ENCODE peak calls at places on chromosomes 5 and 9, in four cellular contexts. One of them, this sample, is unnamed.

GRCh38 chr5:128378636-128379035 is 159.4 kb downstream of the FBN2 start:
- DNase-seq in GM12878: no peak
- DNase-seq in K562: no peak
- DNase-seq in HepG2: no peak
- DNase-seq in this sample: no peak

GRCh38 chr5:145776886-145777285 is 58.3 kb downstream of the PRELID2 start:
- DNase-seq in GM12878: no peak
- DNase-seq in HepG2: no peak
- DNase-seq in K562: no peak
- DNase-seq in this sample: no peak

GRCh38 chr5:170501361-170501760 is 2.5 kb upstream of the KCNIP1 start:
- DNase-seq in K562: no peak
- DNase-seq in HepG2: no peak
- DNase-seq in GM12878: no peak
- DNase-seq in this sample: no peak

GRCh38 chr5:145827275-145827674 is 7.9 kb downstream of the PRELID2 start:
- DNase-seq in K562: peak
- DNase-seq in HepG2: no peak
- DNase-seq in GM12878: no peak
- DNase-seq in this sample: no peak

GRCh38 chr5:125422342-125422741 is 675.9 kb upstream of the ZNF608 start:
- DNase-seq in K562: no peak
- DNase-seq in HepG2: no peak
- DNase-seq in GM12878: no peak
- DNase-seq in this sample: peak

GRCh38 chr9:15142903-15143534 is 164.0 kb downstream of the TTC39B start:
- DNase-seq in K562: peak
- DNase-seq in GM12878: no peak
- DNase-seq in HepG2: peak
- DNase-seq in this sample: no peak

GRCh38 chr5:55575815-55576583 is 41.2 kb upstream of the PLPP1 start:
- DNase-seq in HepG2: peak
- DNase-seq in K562: no peak
- DNase-seq in GM12878: no peak
- DNase-seq in this sample: no peak

GRCh38 chr9:93665128-93665565 is 88.8 kb downstream of the PHF2 start:
- DNase-seq in K562: no peak
- DNase-seq in HepG2: no peak
- DNase-seq in GM12878: no peak
- DNase-seq in this sample: peak

GRCh38 chr5:163401271-163401670 is 36.1 kb upstream of the CCNG1 start:
- DNase-seq in HepG2: no peak
- DNase-seq in GM12878: no peak
- DNase-seq in K562: no peak
- DNase-seq in this sample: no peak

GRCh38 chr5:42759456-42759855 is 2.8 kb downstream of the CCDC152 start:
- DNase-seq in GM12878: no peak
- DNase-seq in HepG2: no peak
- DNase-seq in K562: no peak
- DNase-seq in this sample: no peak

GRCh38 chr9:36584626-36585460 is 12.1 kb downstream of the MELK start:
- DNase-seq in K562: no peak
- DNase-seq in HepG2: no peak
- DNase-seq in GM12878: no peak
- DNase-seq in this sample: no peak

GRCh38 chr9:69811329-69811989 is 9.2 kb upstream of the CFAP95 start:
- DNase-seq in GM12878: no peak
- DNase-seq in K562: no peak
- DNase-seq in HepG2: no peak
- DNase-seq in this sample: no peak

GRCh38 chr5:88553926-88554325 is 285.3 kb upstream of the TMEM161B start:
- DNase-seq in GM12878: no peak
- DNase-seq in K562: no peak
- DNase-seq in HepG2: no peak
- DNase-seq in this sample: no peak

GRCh38 chr5:173247504-173247903 is 12.5 kb upstream of the NKX2-5 start:
- DNase-seq in GM12878: no peak
- DNase-seq in HepG2: no peak
- DNase-seq in K562: no peak
- DNase-seq in this sample: no peak

GRCh38 chr5:74490814-74491213 is 149.7 kb downstream of the ENC1 start:
- DNase-seq in HepG2: no peak
- DNase-seq in K562: no peak
- DNase-seq in GM12878: peak
- DNase-seq in this sample: no peak

GRCh38 chr5:65796269-65796668 is 74.3 kb downstream of the NLN start:
- DNase-seq in GM12878: no peak
- DNase-seq in K562: no peak
- DNase-seq in HepG2: no peak
- DNase-seq in this sample: no peak

GRCh38 chr5:56123531-56124243 is 109.4 kb downstream of the ANKRD55 start:
- DNase-seq in K562: peak
- DNase-seq in GM12878: no peak
- DNase-seq in HepG2: peak
- DNase-seq in this sample: peak

GRCh38 chr5:40681351-40682311 is 1.9 kb downstream of the PTGER4 start:
- DNase-seq in K562: no peak
- DNase-seq in GM12878: no peak
- DNase-seq in HepG2: no peak
- DNase-seq in this sample: peak

GRCh38 chr5:143036146-143036927 is 266.2 kb downstream of the ARHGAP26 start:
- DNase-seq in GM12878: no peak
- DNase-seq in HepG2: no peak
- DNase-seq in K562: no peak
- DNase-seq in this sample: no peak

GRCh38 chr5:122738088-122738487 is 36.8 kb upstream of the SNX2 start:
- DNase-seq in HepG2: no peak
- DNase-seq in K562: no peak
- DNase-seq in GM12878: no peak
- DNase-seq in this sample: no peak

GRCh38 chr9:134435527-134436355 is 109.5 kb downstream of the RXRA start:
- DNase-seq in K562: no peak
- DNase-seq in HepG2: no peak
- DNase-seq in GM12878: no peak
- DNase-seq in this sample: no peak

GRCh38 chr9:101028346-101029299 is at the start of gene PLPPR1:
- DNase-seq in HepG2: peak
- DNase-seq in GM12878: no peak
- DNase-seq in K562: no peak
- DNase-seq in this sample: peak

GRCh38 chr9:90909225-90909624 is 107.6 kb downstream of the SYK start:
- DNase-seq in GM12878: no peak
- DNase-seq in K562: no peak
- DNase-seq in HepG2: no peak
- DNase-seq in this sample: no peak

GRCh38 chr9:68979538-68980314 is 34.2 kb downstream of the PRKACG start:
- DNase-seq in GM12878: no peak
- DNase-seq in K562: no peak
- DNase-seq in HepG2: no peak
- DNase-seq in this sample: no peak

GRCh38 chr9:131072871-131073237 is 23.5 kb upstream of the AIF1L start:
- DNase-seq in HepG2: no peak
- DNase-seq in K562: peak
- DNase-seq in GM12878: no peak
- DNase-seq in this sample: no peak
- TF ChIP-seq CTCF in HepG2: no peak
- TF ChIP-seq CTCF in K562: no peak
- TF ChIP-seq CTCF in GM12878: no peak
- TF ChIP-seq CTCF in this sample: no peak

GRCh38 chr9:136016882-136017812 is 56.0 kb upstream of the UBAC1 start:
- DNase-seq in K562: no peak
- DNase-seq in HepG2: no peak
- DNase-seq in GM12878: no peak
- DNase-seq in this sample: peak
- TF ChIP-seq ETV6 in K562: no peak
- TF ChIP-seq ETV6 in HepG2: no peak
- TF ChIP-seq ETV6 in GM12878: no peak
- TF ChIP-seq ETV6 in this sample: no peak

GRCh38 chr5:176646707-176647029 is 616 bp upstream of the TSPAN17 start:
- DNase-seq in GM12878: no peak
- DNase-seq in K562: no peak
- DNase-seq in HepG2: no peak
- DNase-seq in this sample: no peak

GRCh38 chr5:176646049-176646706 is 1.1 kb upstream of the TSPAN17 start:
- DNase-seq in GM12878: no peak
- DNase-seq in K562: peak
- DNase-seq in HepG2: no peak
- DNase-seq in this sample: no peak

GRCh38 chr5:176648467-176649194 is 1.3 kb downstream of the TSPAN17 start:
- DNase-seq in K562: peak
- DNase-seq in HepG2: no peak
- DNase-seq in GM12878: no peak
- DNase-seq in this sample: no peak

GRCh38 chr5:176647030-176647869 is at the start of gene TSPAN17:
- DNase-seq in HepG2: peak
- DNase-seq in K562: peak
- DNase-seq in GM12878: peak
- DNase-seq in this sample: peak

DNA sequence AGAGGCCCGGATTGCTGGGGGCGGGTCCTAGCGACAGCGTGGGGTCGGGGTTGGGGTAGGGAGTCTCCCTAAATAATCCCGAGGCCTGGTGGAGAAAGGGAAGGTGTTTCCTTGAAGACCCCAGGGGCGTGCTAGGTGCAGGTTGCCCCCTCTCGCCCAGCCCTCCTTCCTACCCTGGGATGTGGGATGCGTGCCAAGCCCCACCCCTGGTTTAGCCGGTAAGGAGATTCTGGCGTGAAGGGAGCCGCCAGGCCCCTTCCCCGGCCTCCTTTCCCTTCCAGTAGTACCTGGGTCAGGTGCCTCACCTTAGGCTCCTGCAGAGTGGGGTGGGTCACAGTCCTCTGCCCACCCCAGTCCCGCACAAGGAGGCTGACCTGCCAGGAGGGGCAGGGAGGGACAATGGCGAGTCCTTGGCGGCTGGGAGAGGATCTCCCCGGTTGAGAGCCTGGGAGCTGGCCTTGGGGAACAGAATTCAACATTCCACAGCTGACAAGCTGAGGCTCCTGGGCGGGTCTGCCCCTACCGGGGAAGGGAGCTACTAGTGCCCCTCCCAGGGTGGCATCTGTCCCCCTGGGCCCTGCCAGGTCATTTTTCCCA is 684 bp downstream of the TSPAN17 start:
- DNase-seq in K562: peak
- DNase-seq in HepG2: no peak
- DNase-seq in GM12878: no peak
- DNase-seq in this sample: no peak
- TF ChIP-seq MAX in K562: no peak
- TF ChIP-seq MAX in HepG2: no peak
- TF ChIP-seq MAX in GM12878: no peak
- TF ChIP-seq MAX in this sample: no peak

GRCh38 chr9:124221685-124222084 is 36.1 kb upstream of the NEK6 start:
- DNase-seq in GM12878: no peak
- DNase-seq in HepG2: no peak
- DNase-seq in K562: no peak
- DNase-seq in this sample: no peak
- TF ChIP-seq CTCF in GM12878: no peak
- TF ChIP-seq CTCF in HepG2: no peak
- TF ChIP-seq CTCF in K562: no peak
- TF ChIP-seq CTCF in this sample: no peak

GRCh38 chr9:38689678-38690077 is 30.3 kb downstream of the FAM240B start:
- DNase-seq in HepG2: no peak
- DNase-seq in GM12878: no peak
- DNase-seq in K562: no peak
- DNase-seq in this sample: peak
- TF ChIP-seq ETV6 in HepG2: no peak
- TF ChIP-seq ETV6 in GM12878: no peak
- TF ChIP-seq ETV6 in K562: no peak
- TF ChIP-seq ETV6 in this sample: no peak

GRCh38 chr9:35424356-35425352 is 65.3 kb upstream of the RUSC2 start:
- DNase-seq in HepG2: no peak
- DNase-seq in K562: no peak
- DNase-seq in GM12878: no peak
- DNase-seq in this sample: no peak

GRCh38 chr9:35426627-35427026 is 63.3 kb upstream of the RUSC2 start:
- DNase-seq in HepG2: no peak
- DNase-seq in GM12878: no peak
- DNase-seq in K562: no peak
- DNase-seq in this sample: no peak

GRCh38 chr9:35422753-35423152 is 67.2 kb upstream of the RUSC2 start:
- DNase-seq in GM12878: no peak
- DNase-seq in HepG2: peak
- DNase-seq in K562: no peak
- DNase-seq in this sample: no peak

DNA sequence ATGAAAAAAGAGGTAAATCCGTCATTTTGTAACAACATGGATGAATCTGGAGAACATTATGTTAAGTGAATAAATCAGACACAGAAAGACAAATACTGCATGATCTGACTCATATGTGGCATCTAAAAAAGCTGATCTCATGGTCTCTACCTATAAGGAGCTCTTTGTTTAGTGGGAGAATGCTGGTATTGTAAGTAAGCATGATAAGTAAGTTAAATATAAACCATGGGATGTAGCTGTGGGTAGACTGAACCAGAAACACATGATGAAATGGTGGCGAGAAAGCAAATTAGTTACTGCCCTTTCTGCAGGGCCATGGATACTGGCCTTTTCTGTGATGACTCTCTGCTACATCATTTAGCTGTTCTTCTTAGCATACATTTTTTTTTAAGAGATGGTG is 66.4 kb upstream of the RUSC2 start:
- DNase-seq in HepG2: peak
- DNase-seq in K562: no peak
- DNase-seq in GM12878: no peak
- DNase-seq in this sample: no peak
- TF ChIP-seq MAX in HepG2: no peak
- TF ChIP-seq MAX in K562: no peak
- TF ChIP-seq MAX in GM12878: no peak
- TF ChIP-seq MAX in this sample: no peak

This sample was measured in WTC11.